ENCODE peak calls at places on chromosomes 4 and X, in ten cellular contexts. One of them, this sample, is unnamed.
A peak's percentile ranks its signal among the peaks of the same experiment; 100 is the strongest.

GRCh38 chrX:108091878-108092291 is 307 bp downstream of the ATG4A start:
- DNase-seq in GM04503: no peak
- DNase-seq in naive thymus-derived CD4-positive, alpha-beta T cell: no peak
- DNase-seq in astrocyte of the spinal cord: no peak
- DNase-seq in amniotic epithelial cell: no peak
- DNase-seq in foreskin keratinocyte: no peak
- DNase-seq in suprapubic skin: no peak
- DNase-seq in memory B cell: peak; percentile 1
- DNase-seq in breast epithelium: no peak
- DNase-seq in colonic mucosa: no peak
- DNase-seq in this sample: peak; percentile 1

GRCh38 chr4:145819246-145820181 is 119.1 kb downstream of the ZNF827 start:
- DNase-seq in GM04503: no peak
- DNase-seq in naive thymus-derived CD4-positive, alpha-beta T cell: no peak
- DNase-seq in astrocyte of the spinal cord: no peak
- DNase-seq in amniotic epithelial cell: no peak
- DNase-seq in foreskin keratinocyte: no peak
- DNase-seq in suprapubic skin: no peak
- DNase-seq in memory B cell: no peak
- DNase-seq in breast epithelium: no peak
- DNase-seq in colonic mucosa: no peak
- DNase-seq in this sample: no peak

GRCh38 chr4:22514431-22514830 is 1.4 kb downstream of the ADGRA3 start:
- DNase-seq in GM04503: no peak
- DNase-seq in naive thymus-derived CD4-positive, alpha-beta T cell: no peak
- DNase-seq in astrocyte of the spinal cord: peak; percentile 64
- DNase-seq in amniotic epithelial cell: no peak
- DNase-seq in foreskin keratinocyte: peak; percentile 6
- DNase-seq in suprapubic skin: no peak
- DNase-seq in memory B cell: no peak
- DNase-seq in breast epithelium: no peak
- DNase-seq in colonic mucosa: no peak
- DNase-seq in this sample: peak; percentile 49

GRCh38 chr4:48896845-48897244 is 9.7 kb downstream of the OCIAD2 start:
- DNase-seq in GM04503: no peak
- DNase-seq in naive thymus-derived CD4-positive, alpha-beta T cell: no peak
- DNase-seq in astrocyte of the spinal cord: no peak
- DNase-seq in amniotic epithelial cell: no peak
- DNase-seq in foreskin keratinocyte: no peak
- DNase-seq in suprapubic skin: no peak
- DNase-seq in memory B cell: no peak
- DNase-seq in breast epithelium: no peak
- DNase-seq in colonic mucosa: no peak
- DNase-seq in this sample: no peak

GRCh38 chr4:113659127-113659526 is 102.4 kb downstream of the CAMK2D start:
- DNase-seq in GM04503: no peak
- DNase-seq in naive thymus-derived CD4-positive, alpha-beta T cell: no peak
- DNase-seq in astrocyte of the spinal cord: no peak
- DNase-seq in amniotic epithelial cell: peak; percentile 61
- DNase-seq in foreskin keratinocyte: no peak
- DNase-seq in suprapubic skin: no peak
- DNase-seq in memory B cell: no peak
- DNase-seq in breast epithelium: no peak
- DNase-seq in colonic mucosa: no peak
- DNase-seq in this sample: no peak

GRCh38 chr4:135032670-135033069 is 831.1 kb upstream of the PABPC4L start:
- DNase-seq in GM04503: no peak
- DNase-seq in naive thymus-derived CD4-positive, alpha-beta T cell: no peak
- DNase-seq in astrocyte of the spinal cord: no peak
- DNase-seq in amniotic epithelial cell: no peak
- DNase-seq in foreskin keratinocyte: no peak
- DNase-seq in suprapubic skin: no peak
- DNase-seq in memory B cell: no peak
- DNase-seq in breast epithelium: no peak
- DNase-seq in colonic mucosa: no peak
- DNase-seq in this sample: no peak

GRCh38 chr4:120835342-120835741 is 87.2 kb downstream of the PRDM5 start:
- DNase-seq in GM04503: no peak
- DNase-seq in naive thymus-derived CD4-positive, alpha-beta T cell: no peak
- DNase-seq in astrocyte of the spinal cord: no peak
- DNase-seq in amniotic epithelial cell: no peak
- DNase-seq in foreskin keratinocyte: no peak
- DNase-seq in suprapubic skin: no peak
- DNase-seq in memory B cell: no peak
- DNase-seq in breast epithelium: no peak
- DNase-seq in colonic mucosa: no peak
- DNase-seq in this sample: no peak

GRCh38 chrX:9352243-9352642 is 112.6 kb upstream of the TBL1X start:
- DNase-seq in GM04503: no peak
- DNase-seq in naive thymus-derived CD4-positive, alpha-beta T cell: no peak
- DNase-seq in astrocyte of the spinal cord: no peak
- DNase-seq in amniotic epithelial cell: no peak
- DNase-seq in foreskin keratinocyte: no peak
- DNase-seq in suprapubic skin: no peak
- DNase-seq in memory B cell: peak; percentile 2
- DNase-seq in breast epithelium: no peak
- DNase-seq in colonic mucosa: no peak
- DNase-seq in this sample: no peak

GRCh38 chr4:2813446-2814405 is 20.8 kb downstream of the SH3BP2 start:
- DNase-seq in GM04503: no peak
- DNase-seq in naive thymus-derived CD4-positive, alpha-beta T cell: no peak
- DNase-seq in astrocyte of the spinal cord: no peak
- DNase-seq in amniotic epithelial cell: no peak
- DNase-seq in foreskin keratinocyte: no peak
- DNase-seq in suprapubic skin: no peak
- DNase-seq in memory B cell: no peak
- DNase-seq in breast epithelium: no peak
- DNase-seq in colonic mucosa: no peak
- DNase-seq in this sample: no peak

GRCh38 chrX:40085086-40085551 is 12.6 kb downstream of the BCOR start:
- DNase-seq in GM04503: peak; percentile 58
- DNase-seq in naive thymus-derived CD4-positive, alpha-beta T cell: no peak
- DNase-seq in astrocyte of the spinal cord: no peak
- DNase-seq in amniotic epithelial cell: peak; percentile 74
- DNase-seq in foreskin keratinocyte: peak; percentile 65
- DNase-seq in suprapubic skin: no peak
- DNase-seq in memory B cell: no peak
- DNase-seq in breast epithelium: no peak
- DNase-seq in colonic mucosa: no peak
- DNase-seq in this sample: peak; percentile 75

GRCh38 chr4:10115271-10115656 is 1.3 kb downstream of the WDR1 start:
- DNase-seq in GM04503: no peak
- DNase-seq in naive thymus-derived CD4-positive, alpha-beta T cell: no peak
- DNase-seq in astrocyte of the spinal cord: no peak
- DNase-seq in amniotic epithelial cell: peak; percentile 78
- DNase-seq in foreskin keratinocyte: no peak
- DNase-seq in suprapubic skin: no peak
- DNase-seq in memory B cell: no peak
- DNase-seq in breast epithelium: no peak
- DNase-seq in colonic mucosa: peak; percentile 28
- DNase-seq in this sample: peak; percentile 65

GRCh38 chr4:144809056-144809640 is 163.2 kb downstream of the HHIP start:
- DNase-seq in GM04503: no peak
- DNase-seq in naive thymus-derived CD4-positive, alpha-beta T cell: no peak
- DNase-seq in astrocyte of the spinal cord: no peak
- DNase-seq in amniotic epithelial cell: no peak
- DNase-seq in foreskin keratinocyte: no peak
- DNase-seq in suprapubic skin: no peak
- DNase-seq in memory B cell: no peak
- DNase-seq in breast epithelium: no peak
- DNase-seq in colonic mucosa: no peak
- DNase-seq in this sample: no peak

GRCh38 chrX:47621851-47622250 is 2.2 kb upstream of the SYN1 start:
- DNase-seq in GM04503: no peak
- DNase-seq in naive thymus-derived CD4-positive, alpha-beta T cell: no peak
- DNase-seq in astrocyte of the spinal cord: no peak
- DNase-seq in amniotic epithelial cell: no peak
- DNase-seq in foreskin keratinocyte: no peak
- DNase-seq in suprapubic skin: no peak
- DNase-seq in memory B cell: no peak
- DNase-seq in breast epithelium: no peak
- DNase-seq in colonic mucosa: no peak
- DNase-seq in this sample: no peak

GRCh38 chr4:164467493-164467892 is 286.4 kb upstream of the SMIM31 start:
- DNase-seq in GM04503: no peak
- DNase-seq in naive thymus-derived CD4-positive, alpha-beta T cell: no peak
- DNase-seq in astrocyte of the spinal cord: no peak
- DNase-seq in amniotic epithelial cell: no peak
- DNase-seq in foreskin keratinocyte: peak; percentile 77
- DNase-seq in suprapubic skin: no peak
- DNase-seq in memory B cell: no peak
- DNase-seq in breast epithelium: no peak
- DNase-seq in colonic mucosa: no peak
- DNase-seq in this sample: no peak

GRCh38 chr4:74018771-74019170 is 19.7 kb downstream of the CXCL3 start:
- DNase-seq in GM04503: no peak
- DNase-seq in naive thymus-derived CD4-positive, alpha-beta T cell: no peak
- DNase-seq in astrocyte of the spinal cord: no peak
- DNase-seq in amniotic epithelial cell: peak; percentile 54
- DNase-seq in foreskin keratinocyte: no peak
- DNase-seq in suprapubic skin: no peak
- DNase-seq in memory B cell: no peak
- DNase-seq in breast epithelium: no peak
- DNase-seq in colonic mucosa: no peak
- DNase-seq in this sample: no peak

GRCh38 chrX:39752820-39753219 is 344.9 kb downstream of the BCOR start:
- DNase-seq in GM04503: no peak
- DNase-seq in naive thymus-derived CD4-positive, alpha-beta T cell: no peak
- DNase-seq in astrocyte of the spinal cord: no peak
- DNase-seq in amniotic epithelial cell: peak; percentile 31
- DNase-seq in foreskin keratinocyte: no peak
- DNase-seq in suprapubic skin: no peak
- DNase-seq in memory B cell: no peak
- DNase-seq in breast epithelium: no peak
- DNase-seq in colonic mucosa: peak; percentile 57
- DNase-seq in this sample: peak; percentile 30

GRCh38 chr4:84878090-84878489 is 88.4 kb downstream of the WDFY3 start:
- DNase-seq in GM04503: peak; percentile 80
- DNase-seq in naive thymus-derived CD4-positive, alpha-beta T cell: no peak
- DNase-seq in astrocyte of the spinal cord: peak; percentile 74
- DNase-seq in amniotic epithelial cell: peak; percentile 91
- DNase-seq in foreskin keratinocyte: peak; percentile 82
- DNase-seq in suprapubic skin: no peak
- DNase-seq in memory B cell: no peak
- DNase-seq in breast epithelium: no peak
- DNase-seq in colonic mucosa: no peak
- DNase-seq in this sample: peak; percentile 83

GRCh38 chr4:102263024-102263787 is 82.1 kb downstream of the SLC39A8 start:
- DNase-seq in GM04503: peak; percentile 1
- DNase-seq in naive thymus-derived CD4-positive, alpha-beta T cell: no peak
- DNase-seq in astrocyte of the spinal cord: peak; percentile 61
- DNase-seq in amniotic epithelial cell: peak; percentile 54
- DNase-seq in foreskin keratinocyte: peak; percentile 82
- DNase-seq in suprapubic skin: no peak
- DNase-seq in memory B cell: peak; percentile 27
- DNase-seq in breast epithelium: no peak
- DNase-seq in colonic mucosa: no peak
- DNase-seq in this sample: peak; percentile 65

GRCh38 chrX:153608821-153609220 is 9.9 kb upstream of the CCNQ start:
- DNase-seq in GM04503: no peak
- DNase-seq in naive thymus-derived CD4-positive, alpha-beta T cell: no peak
- DNase-seq in astrocyte of the spinal cord: no peak
- DNase-seq in amniotic epithelial cell: peak; percentile 18
- DNase-seq in foreskin keratinocyte: no peak
- DNase-seq in suprapubic skin: no peak
- DNase-seq in memory B cell: no peak
- DNase-seq in breast epithelium: no peak
- DNase-seq in colonic mucosa: no peak
- DNase-seq in this sample: no peak

GRCh38 chrX:4655743-4656142 is 942.3 kb upstream of the PRKX start:
- DNase-seq in GM04503: no peak
- DNase-seq in naive thymus-derived CD4-positive, alpha-beta T cell: no peak
- DNase-seq in astrocyte of the spinal cord: no peak
- DNase-seq in amniotic epithelial cell: no peak
- DNase-seq in foreskin keratinocyte: peak; percentile 49
- DNase-seq in suprapubic skin: no peak
- DNase-seq in memory B cell: no peak
- DNase-seq in breast epithelium: peak; percentile 61
- DNase-seq in colonic mucosa: no peak
- DNase-seq in this sample: no peak

GRCh38 chr4:41957634-41958033 is 22.4 kb downstream of the TMEM33 start:
- DNase-seq in GM04503: no peak
- DNase-seq in naive thymus-derived CD4-positive, alpha-beta T cell: no peak
- DNase-seq in astrocyte of the spinal cord: no peak
- DNase-seq in amniotic epithelial cell: peak; percentile 35
- DNase-seq in foreskin keratinocyte: no peak
- DNase-seq in suprapubic skin: no peak
- DNase-seq in memory B cell: no peak
- DNase-seq in breast epithelium: no peak
- DNase-seq in colonic mucosa: no peak
- DNase-seq in this sample: peak; percentile 15

GRCh38 chr4:86909540-86909939 is 17.3 kb upstream of the C4orf36 start:
- DNase-seq in GM04503: no peak
- DNase-seq in naive thymus-derived CD4-positive, alpha-beta T cell: no peak
- DNase-seq in astrocyte of the spinal cord: no peak
- DNase-seq in amniotic epithelial cell: peak; percentile 64
- DNase-seq in foreskin keratinocyte: no peak
- DNase-seq in suprapubic skin: no peak
- DNase-seq in memory B cell: no peak
- DNase-seq in breast epithelium: no peak
- DNase-seq in colonic mucosa: no peak
- DNase-seq in this sample: no peak

GRCh38 chr4:138790993-138791392 is 224.6 kb upstream of the NOCT start:
- DNase-seq in GM04503: no peak
- DNase-seq in naive thymus-derived CD4-positive, alpha-beta T cell: no peak
- DNase-seq in astrocyte of the spinal cord: no peak
- DNase-seq in amniotic epithelial cell: no peak
- DNase-seq in foreskin keratinocyte: no peak
- DNase-seq in suprapubic skin: no peak
- DNase-seq in memory B cell: no peak
- DNase-seq in breast epithelium: no peak
- DNase-seq in colonic mucosa: no peak
- DNase-seq in this sample: no peak

GRCh38 chr4:83316459-83317170 is 18.0 kb downstream of the HPSE start:
- DNase-seq in GM04503: no peak
- DNase-seq in naive thymus-derived CD4-positive, alpha-beta T cell: no peak
- DNase-seq in astrocyte of the spinal cord: no peak
- DNase-seq in amniotic epithelial cell: no peak
- DNase-seq in foreskin keratinocyte: peak; percentile 97
- DNase-seq in suprapubic skin: no peak
- DNase-seq in memory B cell: no peak
- DNase-seq in breast epithelium: no peak
- DNase-seq in colonic mucosa: no peak
- DNase-seq in this sample: no peak

GRCh38 chr4:6598127-6598526 is 23.1 kb downstream of the MAN2B2 start:
- DNase-seq in GM04503: no peak
- DNase-seq in naive thymus-derived CD4-positive, alpha-beta T cell: no peak
- DNase-seq in astrocyte of the spinal cord: no peak
- DNase-seq in amniotic epithelial cell: no peak
- DNase-seq in foreskin keratinocyte: no peak
- DNase-seq in suprapubic skin: no peak
- DNase-seq in memory B cell: no peak
- DNase-seq in breast epithelium: no peak
- DNase-seq in colonic mucosa: no peak
- DNase-seq in this sample: no peak

GRCh38 chrX:54076903-54077302 is 32.6 kb upstream of the PHF8 start:
- DNase-seq in GM04503: peak; percentile 18
- DNase-seq in naive thymus-derived CD4-positive, alpha-beta T cell: no peak
- DNase-seq in astrocyte of the spinal cord: peak; percentile 9
- DNase-seq in amniotic epithelial cell: peak; percentile 65
- DNase-seq in foreskin keratinocyte: peak; percentile 77
- DNase-seq in suprapubic skin: no peak
- DNase-seq in memory B cell: no peak
- DNase-seq in breast epithelium: no peak
- DNase-seq in colonic mucosa: no peak
- DNase-seq in this sample: peak; percentile 34

This sample was measured in mesenchymal stem cell.